ENCODE peak calls at places on chromosomes 6 and 20, in five cellular contexts. M is adrenal gland, S is HFF-Myc, X is brain microvascular endothelial cell, K is GM12865. N is an unnamed sample.

GRCh38 chr20:18683839-18684238 is 96.0 kb downstream of the DTD1 start:
- DNase-seq in M (no peak), S (no peak), X (no peak), K (no peak), N (no peak)

GRCh38 chr6:7078856-7079255 is 28.9 kb upstream of the RREB1 start:
- DNase-seq in M (no peak), S (no peak), X (no peak), K (no peak), N (no peak)

GRCh38 chr6:84458271-84458670 is 230.8 kb upstream of the CEP162 start:
- DNase-seq in M (no peak), S (no peak), X (no peak), K (no peak), N (no peak)

GRCh38 chr6:111973897-111974639 is 79.8 kb upstream of the CCN6 start:
- DNase-seq in M (no peak), S (no peak), X (peak; percentile 63), K (no peak), N (no peak)

GRCh38 chr6:100726741-100727140 is 154.4 kb downstream of the ASCC3 start:
- DNase-seq in M (no peak), S (no peak), X (no peak), K (no peak), N (peak; percentile 40)

GRCh38 chr6:49430187-49430586 is 32.9 kb downstream of the MMUT start:
- DNase-seq in M (no peak), S (no peak), X (peak; percentile 60), K (no peak), N (peak; percentile 17)

GRCh38 chr6:27138837-27139752 is 108.4 kb upstream of the PRSS16 start:
- DNase-seq in M (peak; percentile 39), S (no peak), X (peak; percentile 9), K (peak; percentile 97), N (no peak)

GRCh38 chr6:79031821-79032590 is 46.0 kb downstream of the PHIP start:
- DNase-seq in M (no peak), S (no peak), X (peak; percentile 16), K (no peak), N (peak; percentile 75)

GRCh38 chr20:3420211-3420707 is 12.8 kb upstream of the DNAAF9 start:
- DNase-seq in M (peak; percentile 58), S (no peak), X (peak; percentile 13), K (peak; percentile 87), N (no peak)

GRCh38 chr20:41494451-41494850 is 123.7 kb downstream of the CHD6 start:
- DNase-seq in M (no peak), S (no peak), X (no peak), K (no peak), N (no peak)

GRCh38 chr20:3890410-3890751 is 1.2 kb downstream of the PANK2 start:
- DNase-seq in M (no peak), S (peak; percentile 35), X (no peak), K (peak; percentile 39), N (no peak)

GRCh38 chr20:35939264-35939663 is 15.0 kb downstream of the SCAND1 start:
- DNase-seq in M (no peak), S (no peak), X (no peak), K (no peak), N (no peak)

GRCh38 chr20:4369798-4370124 is 351.9 kb upstream of the PRND start:
- DNase-seq in M (no peak), S (no peak), X (no peak), K (peak; percentile 63), N (no peak)

GRCh38 chr20:37259865-37260264 is 1.7 kb downstream of the GHRH start:
- DNase-seq in M (no peak), S (no peak), X (no peak), K (no peak), N (no peak)

GRCh38 chr20:37426106-37426505 is 80.2 kb downstream of the SRC start:
- DNase-seq in M (no peak), S (no peak), X (no peak), K (no peak), N (no peak)

GRCh38 chr20:46343358-46344357 is 35.4 kb upstream of the CDH22 start:
- DNase-seq in M (no peak), S (no peak), X (no peak), K (no peak), N (no peak)

GRCh38 chr6:151370509-151371078 is 20.8 kb downstream of the ZBTB2 start:
- DNase-seq in M (no peak), S (no peak), X (peak; percentile 55), K (no peak), N (peak; percentile 10)

GRCh38 chr6:3351105-3351676 is 92.4 kb downstream of the PSMG4 start:
- DNase-seq in M (no peak), S (no peak), X (no peak), K (no peak), N (no peak)

GRCh38 chr6:150070236-150070860 is 1.4 kb upstream of the ULBP3 start:
- DNase-seq in M (no peak), S (no peak), X (no peak), K (no peak), N (no peak)

GRCh38 chr6:150069707-150070106 is 786 bp upstream of the ULBP3 start:
- DNase-seq in M (peak; percentile 55), S (no peak), X (no peak), K (no peak), N (no peak)

GRCh38 chr6:150068173-150068785 is 642 bp downstream of the ULBP3 start:
- DNase-seq in M (no peak), S (no peak), X (no peak), K (no peak), N (no peak)

GRCh38 chr6:150072201-150072600 is 3.3 kb upstream of the ULBP3 start:
- DNase-seq in M (peak; percentile 89), S (no peak), X (peak; percentile 35), K (peak; percentile 8), N (no peak)

DNA sequence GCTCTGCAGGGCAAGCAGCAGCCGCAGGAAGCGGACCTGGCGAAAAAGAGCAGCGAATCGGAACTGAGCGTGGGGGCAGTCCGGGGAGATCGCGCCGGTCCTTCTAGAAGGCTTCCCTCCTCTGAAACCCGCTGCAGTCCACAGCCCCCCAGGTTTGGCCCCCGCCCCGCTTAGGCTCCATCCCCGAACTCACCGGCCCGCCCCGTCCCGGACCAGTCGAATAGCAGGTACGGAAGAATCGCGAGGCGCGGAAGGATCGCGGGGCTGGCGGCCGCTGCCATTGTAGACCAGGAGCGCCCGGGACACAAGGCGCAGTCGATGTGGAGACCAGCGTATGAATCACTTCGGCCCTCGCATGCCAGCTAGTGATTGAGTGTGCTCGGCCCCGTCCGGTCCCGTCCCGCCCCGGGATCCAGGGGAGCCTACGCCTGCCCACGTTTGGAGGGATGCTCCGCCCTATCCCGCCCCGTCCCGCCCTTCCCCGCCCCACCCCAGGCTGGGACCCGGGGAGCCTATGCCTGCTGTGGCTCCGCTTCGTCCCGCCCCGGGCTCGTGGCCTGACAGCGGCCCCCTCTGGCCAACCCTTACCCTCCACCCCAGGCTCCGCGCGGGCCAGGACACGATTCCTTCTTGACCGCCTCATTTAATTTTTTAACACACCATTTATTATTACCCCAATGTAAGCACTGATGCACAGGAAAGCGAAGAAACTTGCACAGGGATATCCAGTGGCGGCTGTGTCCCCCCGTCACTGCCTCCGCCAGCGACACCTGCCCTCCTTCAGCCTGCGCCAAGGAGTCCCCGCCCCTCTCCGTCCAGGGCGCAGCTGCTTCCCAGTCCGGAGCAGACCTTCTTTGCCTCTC is at the start of gene ULBP3:
- DNase-seq in M (peak; percentile 95), S (peak; percentile 81), X (peak; percentile 93), K (peak; percentile 40), N (peak; percentile 68)
- TF ChIP-seq CTCF in M (peak; percentile 50), S (peak; percentile 52), X (peak; percentile 75), K (peak; percentile 19), N (peak; percentile 75)

DNA sequence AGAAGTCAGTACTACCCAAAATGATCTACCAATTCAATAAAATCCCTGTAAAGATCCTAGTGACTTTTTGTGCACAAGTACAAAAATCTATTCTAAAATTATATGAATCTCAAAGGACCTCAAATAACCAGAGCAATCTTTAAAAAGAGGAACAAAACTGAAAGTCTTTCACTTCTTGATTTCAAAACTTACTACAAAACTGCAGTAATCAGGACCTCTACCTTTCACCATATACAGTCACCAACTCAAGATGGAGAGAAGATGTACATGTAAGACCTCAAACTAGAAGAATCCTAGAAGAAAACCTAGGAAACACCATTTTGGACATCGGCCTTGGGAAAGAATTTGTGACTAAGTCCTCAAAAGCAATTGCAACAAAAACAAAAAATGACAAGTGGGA is 109.5 kb upstream of the CD93 start:
- DNase-seq in M (no peak), S (no peak), X (no peak), K (peak; percentile 22), N (no peak)
- H3K4me3 ChIP-seq in M (no peak overlapping the region), S (no peak overlapping the region), X (no peak overlapping the region), K (no peak overlapping the region), N (no peak overlapping the region)

GRCh38 chr6:44266347-44266746 is 996 bp upstream of the NFKBIE start:
- DNase-seq in M (no peak), S (no peak), X (no peak), K (peak; percentile 82), N (no peak)

GRCh38 chr6:44264154-44265002 is 973 bp downstream of the NFKBIE start:
- DNase-seq in M (no peak), S (no peak), X (no peak), K (peak; percentile 85), N (no peak)

GRCh38 chr6:44265843-44266233 is 487 bp upstream of the NFKBIE start:
- DNase-seq in M (no peak), S (no peak), X (no peak), K (no peak), N (no peak)

GRCh38 chr6:44263357-44264100 is 1.8 kb downstream of the NFKBIE start:
- DNase-seq in M (no peak), S (no peak), X (peak; percentile 16), K (peak; percentile 79), N (no peak)

DNA sequence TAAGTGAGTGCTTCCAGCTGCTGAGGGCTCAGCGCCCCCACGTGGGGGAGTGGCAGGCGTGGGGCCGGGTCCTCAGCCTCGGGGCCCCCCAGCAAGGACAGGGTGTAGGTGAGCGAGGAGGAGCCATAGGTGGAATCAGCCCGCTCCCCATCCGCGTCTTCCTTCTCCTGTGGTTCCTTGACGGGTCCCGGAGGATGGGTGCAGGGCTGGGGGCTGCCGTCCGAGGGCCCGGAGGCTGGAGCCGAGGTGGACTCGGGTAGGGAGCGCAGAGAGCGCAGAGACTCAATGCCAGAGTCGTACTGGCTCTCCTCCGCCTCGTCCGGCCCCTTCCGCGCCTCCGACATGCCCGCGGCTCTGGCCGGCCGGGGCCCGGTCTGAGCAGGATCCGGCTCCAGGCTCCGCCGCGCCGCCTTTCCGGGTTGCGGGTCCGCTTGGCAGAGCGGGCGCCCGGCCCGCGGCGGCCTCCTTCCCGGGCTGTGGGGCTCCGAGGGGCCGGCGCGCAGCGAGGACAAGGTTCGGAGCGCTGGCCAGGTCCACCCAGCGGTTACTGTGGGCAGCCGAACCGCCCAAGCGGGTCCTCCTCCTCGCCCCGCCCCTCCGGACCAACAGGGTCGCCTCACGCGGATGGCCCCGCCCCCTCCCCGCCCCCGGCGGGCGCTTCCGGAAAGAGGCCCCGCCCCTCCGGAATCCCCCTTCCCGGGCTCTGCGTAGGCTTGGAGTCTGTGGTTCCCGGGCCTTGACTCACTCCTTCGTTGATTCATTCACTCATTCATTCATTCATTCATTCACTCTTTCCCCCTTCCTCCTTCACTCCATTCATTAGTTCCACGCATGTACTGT is at the start of gene NFKBIE:
- DNase-seq in M (peak; percentile 96), S (no peak), X (peak; percentile 94), K (peak; percentile 92), N (peak; percentile 50)
- TF ChIP-seq CTCF in M (no peak), S (no peak), X (peak; percentile 45), K (peak; percentile 45), N (peak; percentile 26)

GRCh38 chr20:64037498-64038213 is 1.7 kb downstream of the C20orf204 start:
- DNase-seq in M (no peak), S (no peak), X (no peak), K (peak; percentile 80), N (no peak)
- H3K4me3 ChIP-seq in M (no peak overlapping the region), S (no peak overlapping the region), X (no peak overlapping the region), K (peak overlapping the region; percentile 70), N (no peak overlapping the region)

N was measured in AG04449.